ENCODE peak calls at places on chromosomes 3 and 15, in ten cellular contexts. Y is IMR-90; T is aorta; V is body of pancreas; D is CD4-positive, CD25-positive, alpha-beta regulatory T cell; R is AML-193; J is AG10803; P is amniotic epithelial cell; A is CD4-positive, alpha-beta memory T cell; E is activated naive CD4-positive, alpha-beta T cell. B is an unnamed sample.

GRCh38 chr3:191376742-191377141 is 46.4 kb upstream of the UTS2B start:
- DNase-seq in T (no peak), D (no peak), R (no peak), Y (peak), J (peak), E (no peak), V (no peak), A (no peak), P (peak), B (peak)

GRCh38 chr3:153640689-153641308 is 478.8 kb downstream of the RAP2B start:
- DNase-seq in T (no peak), V (no peak), A (peak), J (no peak), D (no peak), P (no peak), R (no peak), E (no peak), Y (no peak), B (no peak)

GRCh38 chr15:57216288-57216687 is 160.0 kb upstream of the CGNL1 start:
- DNase-seq in D (no peak), V (no peak), J (peak), R (no peak), P (peak), T (no peak), A (no peak), Y (peak), E (no peak), B (peak)

GRCh38 chr3:59766165-59766872 is 716.5 kb upstream of the CFAP20DC start:
- DNase-seq in T (no peak), D (no peak), V (peak), P (peak), Y (peak), A (no peak), J (peak), E (no peak), R (no peak), B (peak)

GRCh38 chr3:126117786-126118185 is 33.9 kb upstream of the SLC41A3 start:
- DNase-seq in P (no peak), R (no peak), D (no peak), Y (no peak), A (no peak), V (no peak), T (peak), J (no peak), E (no peak), B (no peak)

GRCh38 chr3:193391902-193392301 is 13.3 kb upstream of the ATP13A5 start:
- DNase-seq in Y (no peak), A (no peak), J (no peak), P (no peak), R (no peak), D (no peak), V (no peak), E (no peak), T (no peak), B (peak)

GRCh38 chr3:128969993-128970740 is 23.7 kb downstream of the CFAP92 start:
- DNase-seq in A (peak), R (peak), T (peak), D (peak), V (peak), P (peak), E (no peak), J (peak), Y (peak), B (peak)

GRCh38 chr3:144821583-144821982 is 850.0 kb downstream of the DIPK2A start:
- DNase-seq in D (no peak), A (no peak), V (no peak), T (no peak), E (no peak), Y (peak), R (peak), J (peak), P (peak), B (peak)

GRCh38 chr3:172048599-172048998 is 9.2 kb downstream of the FNDC3B start:
- DNase-seq in A (no peak), J (no peak), E (no peak), T (no peak), Y (no peak), P (no peak), D (no peak), V (no peak), R (no peak), B (no peak)

GRCh38 chr15:95958417-95958816 is 372.1 kb upstream of the NR2F2 start:
- DNase-seq in E (no peak), A (no peak), R (no peak), V (no peak), J (no peak), D (no peak), Y (no peak), P (no peak), T (no peak), B (no peak)

GRCh38 chr15:37771462-37771861 is 163.0 kb upstream of the TMCO5A start:
- DNase-seq in J (peak), V (no peak), A (no peak), T (no peak), Y (peak), R (no peak), D (no peak), P (peak), E (no peak), B (peak)